ENCODE peak calls at places on chromosomes 3 and 15, in six cellular contexts. K, O, V, H, D and J are unnamed samples. For H3K27me3, the result is how much of the 10 kb centered on the place peaks cover.

GRCh38 chr3:156488771-156489170 is 66.1 kb downstream of the SSR3 start:
- DNase-seq in K (no peak), O (no peak), V (no peak), H (no peak), D (no peak), J (no peak)

GRCh38 chr15:41557673-41558399 is 1.2 kb upstream of the TYRO3 start:
- DNase-seq in K (peak), O (peak), V (peak), H (peak), D (peak), J (peak)

GRCh38 chr15:61983087-61983486 is 77.2 kb downstream of the VPS13C start:
- DNase-seq in K (no peak), O (no peak), V (no peak), H (no peak), D (no peak), J (no peak)

GRCh38 chr15:39529457-39529856 is 51.4 kb upstream of the THBS1 start:
- DNase-seq in K (no peak), O (no peak), V (no peak), H (no peak), D (no peak), J (no peak)

GRCh38 chr3:194572131-194572789 is 61.0 kb downstream of the TMEM44 start:
- DNase-seq in K (no peak), O (peak), V (peak), H (peak), D (peak), J (peak)

GRCh38 chr3:36075491-36075890 is 304.8 kb upstream of the STAC start:
- DNase-seq in K (no peak), O (no peak), V (no peak), H (no peak), D (no peak), J (no peak)

GRCh38 chr3:169146112-169146665 is 517.3 kb downstream of the MECOM start:
- DNase-seq in K (no peak), O (no peak), V (peak), H (peak), D (peak), J (peak)

GRCh38 chr15:86040360-86041095 is 39.1 kb upstream of the AGBL1 start:
- DNase-seq in K (no peak), O (no peak), V (no peak), H (no peak), D (no peak), J (no peak)

GRCh38 chr3:144556392-144556791 is 584.8 kb downstream of the DIPK2A start:
- DNase-seq in K (peak), O (no peak), V (no peak), H (no peak), D (no peak), J (no peak)

GRCh38 chr3:52834871-52835501 is at the start of gene MUSTN1:
- DNase-seq in K (no peak), O (peak), V (peak), H (no peak), D (peak), J (peak)

GRCh38 chr15:80854104-80854503 is 74.9 kb downstream of the CEMIP start:
- DNase-seq in K (no peak), O (peak), V (no peak), H (no peak), D (no peak), J (no peak)

GRCh38 chr3:58079773-58080172 is 71.6 kb downstream of the FLNB start:
- DNase-seq in K (no peak), O (no peak), V (no peak), H (no peak), D (no peak), J (no peak)

GRCh38 chr3:174844746-174845145 is 14.4 kb upstream of the NAALADL2 start:
- DNase-seq in K (no peak), O (no peak), V (no peak), H (no peak), D (no peak), J (no peak)

GRCh38 chr3:12439161-12439560 is 45.1 kb upstream of the TSEN2 start:
- DNase-seq in K (no peak), O (no peak), V (no peak), H (no peak), D (no peak), J (no peak)

GRCh38 chr3:138686771-138687221 is 78.2 kb downstream of the FAIM start:
- DNase-seq in K (peak), O (no peak), V (no peak), H (no peak), D (peak), J (no peak)

GRCh38 chr3:165459924-165460540 is 263.8 kb upstream of the SLITRK3 start:
- DNase-seq in K (no peak), O (no peak), V (no peak), H (no peak), D (no peak), J (no peak)

GRCh38 chr15:74176262-74177208 is 3.0 kb downstream of the ISLR start:
- DNase-seq in K (no peak), O (peak), V (peak), H (no peak), D (peak), J (peak)

GRCh38 chr3:40637891-40638290 is 113.1 kb downstream of the ZNF621 start:
- DNase-seq in K (no peak), O (no peak), V (no peak), H (no peak), D (no peak), J (no peak)

GRCh38 chr15:101192081-101192480 is 59.8 kb downstream of the CHSY1 start:
- DNase-seq in K (no peak), O (no peak), V (no peak), H (no peak), D (no peak), J (no peak)

GRCh38 chr15:90883971-90884718 is at the start of gene FES:
- DNase-seq in K (no peak), O (peak), V (peak), H (no peak), D (peak), J (peak)

GRCh38 chr15:65541231-65541630 is 11.0 kb downstream of the HACD3 start:
- DNase-seq in K (no peak), O (no peak), V (no peak), H (no peak), D (no peak), J (no peak)

GRCh38 chr3:169751875-169752274 is 13.0 kb downstream of the TERC start:
- DNase-seq in K (no peak), O (no peak), V (no peak), H (no peak), D (no peak), J (no peak)

GRCh38 chr3:27281671-27282150 is 87.5 kb downstream of the NEK10 start:
- DNase-seq in K (no peak), O (no peak), V (no peak), H (no peak), D (no peak), J (no peak)

GRCh38 chr3:120160050-120160449 is 65.8 kb upstream of the GSK3B start:
- DNase-seq in K (no peak), O (no peak), V (peak), H (peak), D (no peak), J (peak)

GRCh38 chr3:146966124-146966523 is 361.0 kb upstream of the PLSCR5 start:
- DNase-seq in K (no peak), O (no peak), V (no peak), H (no peak), D (no peak), J (no peak)

GRCh38 chr3:46293035-46293724 is 50.9 kb downstream of the CCR3 start:
- DNase-seq in K (no peak), O (no peak), V (no peak), H (no peak), D (peak), J (no peak)
- H3K27me3 ChIP-seq in K (under half), O (under half), V (under half), H (under half), D (under half), J (under half)

DNA sequence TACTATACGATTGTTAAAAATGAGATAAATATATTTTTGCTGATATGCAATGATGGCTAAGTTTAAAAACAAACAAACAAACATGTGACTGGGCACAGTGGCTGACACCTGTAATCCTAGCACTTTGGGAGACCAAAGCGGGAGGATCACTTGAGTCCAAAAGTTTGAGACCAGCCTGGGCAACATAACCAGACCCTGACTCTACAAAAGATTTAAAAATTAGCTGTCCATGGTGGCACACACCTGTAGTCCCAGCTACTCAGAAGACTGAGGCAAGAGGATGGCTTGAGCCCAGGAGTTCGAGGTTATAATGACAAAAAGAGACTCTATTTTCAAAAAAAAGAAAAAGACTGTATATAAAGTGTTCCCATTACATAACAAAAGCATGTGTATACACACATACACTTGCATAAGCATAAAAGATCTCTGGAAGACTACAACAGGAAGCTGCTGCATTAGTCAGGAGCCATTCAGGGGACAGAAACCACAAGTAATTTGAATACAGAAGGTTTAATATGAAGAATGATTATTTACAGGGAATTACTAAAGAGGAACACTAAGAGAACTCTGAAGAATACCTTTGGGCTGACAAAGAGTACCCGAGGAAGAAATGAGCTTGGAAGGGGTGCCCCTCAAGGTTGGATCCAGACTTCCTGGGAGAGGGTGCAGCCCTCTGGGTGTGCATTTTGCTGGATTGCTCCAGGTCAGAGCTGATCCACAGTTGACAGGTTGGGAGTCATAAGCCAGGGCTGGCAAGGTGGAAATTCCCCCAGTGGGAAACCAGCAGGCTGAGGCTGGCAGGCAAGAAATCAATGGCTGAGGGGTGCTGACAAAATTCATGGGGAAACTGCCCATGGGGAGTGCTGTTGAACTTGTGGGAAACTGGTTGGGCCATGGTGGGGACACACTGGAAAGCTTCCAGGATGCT is 9.2 kb upstream of the TM4SF18 start:
- DNase-seq in K (no peak), O (no peak), V (no peak), H (peak), D (no peak), J (no peak)
- H3K27ac ChIP-seq in K (no peak), O (no peak), V (no peak), H (peak), D (no peak), J (peak)

GRCh38 chr15:70400766-70401541 is 303.2 kb upstream of the TLE3 start:
- DNase-seq in K (no peak), O (no peak), V (peak), H (no peak), D (no peak), J (no peak)
- H3K27me3 ChIP-seq in K (under half), O (under half), V (under half), H (under half), D (under half), J (half or more)

GRCh38 chr3:50354186-50354764 is 3.6 kb downstream of the CYB561D2 start:
- DNase-seq in K (no peak), O (no peak), V (no peak), H (no peak), D (no peak), J (no peak)

GRCh38 chr3:50358355-50358926 is 880 bp downstream of the TMEM115 start:
- DNase-seq in K (no peak), O (no peak), V (no peak), H (no peak), D (no peak), J (no peak)

GRCh38 chr3:50355829-50356552 is 3.3 kb downstream of the TMEM115 start:
- DNase-seq in K (no peak), O (no peak), V (no peak), H (no peak), D (no peak), J (no peak)

GRCh38 chr3:50354850-50355249 is 4.2 kb downstream of the CYB561D2 start:
- DNase-seq in K (no peak), O (no peak), V (no peak), H (no peak), D (no peak), J (no peak)

GRCh38 chr3:50356553-50356952 is 2.8 kb downstream of the TMEM115 start:
- DNase-seq in K (no peak), O (no peak), V (no peak), H (no peak), D (no peak), J (peak)
- H3K27ac ChIP-seq in K (no peak), O (no peak), V (peak), H (no peak), D (no peak), J (peak)